ENCODE peak calls at places on chromosomes 16 and 17, in nine cellular contexts. J is K562, F is stomach, H is H1, M is spleen, Y is GM23338, W is breast epithelium, S is SK-N-SH, R is HCT116. K is an unnamed sample.

GRCh38 chr17:79374807-79375206 is 236.0 kb downstream of the RBFOX3 start:
- DNase-seq in M (no peak), F (no peak), R (no peak), W (no peak), S (no peak), H (no peak), J (no peak), Y (no peak), K (no peak)

GRCh38 chr17:78532922-78533640 is 44.1 kb downstream of the DNAH17 start:
- DNase-seq in R (peak), H (no peak), J (no peak), W (no peak), Y (no peak), S (no peak), M (peak), F (no peak), K (no peak)

GRCh38 chr17:71111945-71112344 is 942.6 kb downstream of the KCNJ2 start:
- DNase-seq in H (no peak), F (no peak), M (no peak), S (peak), J (no peak), R (no peak), Y (no peak), W (no peak), K (no peak)

GRCh38 chr16:87955302-87956168 is 4.3 kb downstream of the BANP start:
- DNase-seq in J (peak), Y (no peak), F (no peak), W (no peak), M (no peak), S (no peak), H (no peak), R (no peak), K (no peak)

GRCh38 chr17:55059724-55060123 is 91.2 kb downstream of the STXBP4 start:
- DNase-seq in F (no peak), W (no peak), S (no peak), M (no peak), Y (no peak), H (no peak), R (no peak), J (no peak), K (no peak)

GRCh38 chr17:66200685-66201092 is 8.8 kb upstream of the CEP112 start:
- DNase-seq in S (peak), H (peak), R (peak), W (no peak), J (peak), Y (peak), M (no peak), F (peak), K (no peak)

GRCh38 chr16:9437115-9437514 is 345.7 kb downstream of the HAPSTR1 start:
- DNase-seq in Y (peak), F (no peak), W (no peak), R (peak), S (peak), H (no peak), J (peak), M (no peak), K (no peak)

GRCh38 chr16:85929259-85929704 is 30.3 kb downstream of the IRF8 start:
- DNase-seq in H (no peak), W (no peak), J (no peak), M (no peak), R (no peak), F (no peak), Y (no peak), S (no peak), K (no peak)

GRCh38 chr17:75267403-75268232 is 3.4 kb downstream of the MIF4GD start:
- DNase-seq in M (no peak), Y (peak), F (no peak), S (peak), R (no peak), J (peak), W (no peak), H (peak), K (no peak)

GRCh38 chr16:52597772-52598483 is 51.0 kb upstream of the TOX3 start:
- DNase-seq in M (no peak), J (no peak), W (no peak), F (peak), R (no peak), S (no peak), Y (peak), H (peak), K (no peak)

GRCh38 chr16:1612320-1613111 is at the start of gene CRAMP1:
- DNase-seq in F (no peak), Y (peak), H (no peak), W (no peak), J (peak), S (peak), R (no peak), M (no peak), K (no peak)

GRCh38 chr16:181668-182021 is 1.4 kb downstream of the HBQ1 start:
- DNase-seq in F (no peak), H (no peak), R (no peak), Y (no peak), M (no peak), W (no peak), J (no peak), S (peak), K (no peak)

GRCh38 chr17:51144266-51145022 is 8.9 kb upstream of the NME1 start:
- DNase-seq in S (no peak), J (no peak), H (no peak), R (no peak), F (no peak), M (no peak), W (no peak), Y (no peak), K (no peak)

GRCh38 chr16:67105881-67106280 is 3.9 kb upstream of the PHAF1 start:
- DNase-seq in R (no peak), S (no peak), M (no peak), J (no peak), F (no peak), H (no peak), Y (no peak), W (no peak), K (no peak)

GRCh38 chr16:88928405-88929375 is 48.3 kb downstream of the CBFA2T3 start:
- DNase-seq in M (no peak), Y (no peak), F (peak), H (no peak), R (no peak), W (no peak), J (no peak), S (no peak), K (no peak)

GRCh38 chr17:11944587-11944986 is 52.7 kb downstream of the ZNF18 start:
- DNase-seq in M (no peak), J (no peak), F (no peak), Y (no peak), H (no peak), W (no peak), S (no peak), R (peak), K (no peak)

GRCh38 chr17:70114405-70114804 is 39.4 kb downstream of the KCNJ16 start:
- DNase-seq in F (no peak), J (no peak), R (no peak), W (no peak), Y (no peak), S (no peak), M (no peak), H (no peak), K (no peak)

GRCh38 chr16:58028541-58029070 is 3.1 kb downstream of the MMP15 start:
- DNase-seq in J (no peak), M (peak), H (no peak), R (no peak), F (no peak), S (peak), W (no peak), Y (peak), K (no peak)

GRCh38 chr16:85402910-85403692 is 210.0 kb upstream of the GSE1 start:
- DNase-seq in M (peak), W (no peak), F (no peak), J (peak), H (peak), R (no peak), Y (peak), S (no peak), K (no peak)

GRCh38 chr17:10119203-10120112 is 78.9 kb downstream of the GAS7 start:
- DNase-seq in Y (peak), F (peak), W (peak), M (peak), S (no peak), J (no peak), R (peak), H (no peak), K (no peak)
- TF ChIP-seq POLR2AphosphoS5 in Y (no peak), F (no peak), W (peak), M (peak), S (no peak), J (no peak), R (peak), H (no peak), K (no peak)

GRCh38 chr16:73047536-73048291 is at the start of gene ZFHX3:
- DNase-seq in R (no peak), H (peak), S (peak), W (peak), J (no peak), Y (peak), F (peak), M (peak), K (no peak)
- TF ChIP-seq POLR2AphosphoS5 in R (peak), H (no peak), S (no peak), W (peak), J (no peak), Y (no peak), F (no peak), M (no peak), K (no peak)

GRCh38 chr16:50601341-50601740 is 53.1 kb downstream of the NKD1 start:
- DNase-seq in F (no peak), Y (no peak), S (no peak), M (no peak), R (no peak), W (no peak), J (no peak), H (no peak), K (no peak)

GRCh38 chr16:50602126-50602525 is 53.9 kb downstream of the NKD1 start:
- DNase-seq in J (no peak), M (no peak), Y (no peak), R (no peak), F (no peak), H (no peak), W (no peak), S (peak), K (no peak)

GRCh38 chr16:50598936-50599361 is 50.8 kb downstream of the NKD1 start:
- DNase-seq in H (no peak), Y (no peak), R (no peak), J (no peak), M (peak), W (no peak), S (no peak), F (no peak), K (no peak)

GRCh38 chr16:50599494-50599893 is 51.3 kb downstream of the NKD1 start:
- DNase-seq in M (no peak), Y (no peak), F (no peak), J (no peak), H (no peak), S (no peak), W (no peak), R (no peak), K (no peak)

DNA sequence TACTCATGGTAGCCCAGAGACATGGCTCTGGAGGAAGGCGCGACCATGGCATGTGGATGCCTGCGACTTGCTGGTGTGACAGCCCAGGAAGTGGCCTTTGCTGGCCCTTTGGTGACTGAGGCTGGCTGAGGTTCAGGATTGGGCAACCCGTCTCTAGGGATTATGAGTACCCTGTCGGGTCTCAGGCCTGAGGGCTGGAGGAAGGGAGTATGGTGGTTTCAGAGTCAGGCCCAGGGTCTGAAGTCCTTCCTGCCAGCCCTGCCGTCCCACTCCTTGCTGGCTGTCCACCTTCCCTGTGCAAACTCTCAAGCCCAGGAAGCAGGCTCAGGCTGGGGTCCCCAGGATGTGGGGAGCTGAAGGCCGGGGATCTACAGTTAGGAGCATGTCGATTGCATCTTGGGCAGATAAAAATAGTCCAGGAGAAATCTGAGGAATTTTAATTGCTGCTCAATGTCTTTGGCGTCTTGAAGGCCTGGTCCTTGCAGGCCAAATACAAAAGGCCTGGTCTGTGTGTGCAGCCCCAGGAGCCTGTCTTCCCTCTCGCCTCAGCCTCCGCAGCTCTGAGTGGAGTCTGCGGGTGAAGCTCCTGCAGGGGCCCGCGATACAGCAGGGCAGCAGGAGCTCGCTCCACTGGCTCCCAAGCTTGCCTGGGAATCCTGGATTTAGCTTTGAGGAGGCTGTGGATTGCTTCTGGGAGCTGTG is 52.5 kb downstream of the NKD1 start:
- DNase-seq in R (no peak), F (no peak), W (no peak), S (no peak), Y (no peak), H (no peak), J (no peak), M (no peak), K (no peak)
- TF ChIP-seq POLR2AphosphoS5 in R (no peak), F (no peak), W (no peak), S (no peak), Y (no peak), H (no peak), J (no peak), M (no peak), K (no peak)

GRCh38 chr17:57408064-57408811 is 151.9 kb downstream of the MSI2 start:
- DNase-seq in R (no peak), H (no peak), W (no peak), J (no peak), M (no peak), F (no peak), Y (peak), S (no peak), K (peak)
- TF ChIP-seq POLR2AphosphoS5 in R (no peak), H (no peak), W (no peak), J (no peak), M (no peak), F (peak), Y (no peak), S (no peak), K (no peak)

DNA sequence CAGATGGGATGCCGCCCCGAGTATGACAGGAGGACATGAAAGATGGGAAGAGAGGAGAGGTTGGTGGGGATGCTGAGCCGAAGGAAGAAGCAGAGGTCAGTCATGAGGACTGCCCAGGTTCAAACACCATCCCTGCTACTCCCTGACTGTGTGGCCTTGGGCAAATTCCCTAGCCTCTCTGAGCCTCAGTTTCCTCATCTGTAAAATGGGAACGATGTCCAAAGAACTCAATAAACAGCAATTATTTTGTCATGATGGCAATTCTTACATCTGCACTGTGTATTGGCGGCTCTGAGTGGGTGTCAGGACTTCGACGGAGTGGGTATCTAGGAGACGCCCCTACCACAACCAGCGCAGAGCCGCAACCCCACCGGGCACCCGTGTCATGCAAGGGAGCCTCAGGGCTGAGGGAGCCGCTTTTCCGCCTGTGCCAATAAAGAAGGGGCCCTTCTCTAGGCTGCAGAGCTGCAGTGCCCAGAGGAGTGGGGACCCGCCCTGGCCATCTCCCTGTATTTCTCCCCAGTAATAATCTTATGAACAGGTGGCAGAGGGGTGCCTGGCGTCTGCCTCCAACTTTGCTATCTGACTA is 173.2 kb downstream of the ZNF423 start:
- DNase-seq in W (no peak), H (no peak), M (no peak), Y (no peak), F (no peak), J (no peak), S (no peak), R (no peak), K (no peak)
- TF ChIP-seq POLR2AphosphoS5 in W (no peak), H (no peak), M (no peak), Y (no peak), F (no peak), J (no peak), S (no peak), R (no peak), K (no peak)